ENCODE peak calls at places on chromosomes 1 and 21, in ten cellular contexts. S is CD8-positive, alpha-beta memory T cell; X is cardiac fibroblast; Z is fibroblast of mammary gland; K is AG10803; L is ovary; Q is A549; N is OCI-LY7; J is kidney; F is astrocyte of the spinal cord. U is an unnamed sample.

GRCh38 chr1:204780682-204781081 is 90.0 kb upstream of the NFASC start:
- DNase-seq in F (no peak), L (no peak), J (no peak), Q (no peak), K (no peak), N (no peak), S (no peak), X (no peak), Z (no peak), U (no peak)

GRCh38 chr1:65150583-65151263 is 2.7 kb downstream of the AK4 start:
- DNase-seq in Z (no peak), Q (no peak), S (no peak), N (no peak), F (no peak), J (peak), X (no peak), K (no peak), L (no peak), U (no peak)

GRCh38 chr1:48493970-48494769 is 22.2 kb upstream of the SPATA6 start:
- DNase-seq in K (peak), X (peak), J (no peak), Z (peak), S (no peak), Q (no peak), N (no peak), F (peak), L (peak), U (peak)

GRCh38 chr1:194069168-194069830 is 882.9 kb upstream of the B3GALT2 start:
- DNase-seq in J (no peak), Z (peak), K (no peak), N (no peak), X (peak), Q (no peak), L (no peak), S (no peak), F (no peak), U (peak)

GRCh38 chr1:31239653-31240241 is at the start of gene NKAIN1:
- DNase-seq in J (peak), X (peak), Z (peak), F (no peak), Q (no peak), K (peak), L (no peak), S (no peak), N (no peak), U (no peak)

GRCh38 chr1:213761845-213762407 is 225.8 kb upstream of the PROX1 start:
- DNase-seq in L (no peak), N (no peak), Z (no peak), F (no peak), S (no peak), X (no peak), J (no peak), K (no peak), Q (no peak), U (no peak)

GRCh38 chr21:45040114-45040715 is 34.2 kb upstream of the ADARB1 start:
- DNase-seq in Z (no peak), J (no peak), S (no peak), F (no peak), N (no peak), X (no peak), Q (no peak), K (no peak), L (no peak), U (no peak)

GRCh38 chr1:102919659-102920058 is 188.7 kb downstream of the COL11A1 start:
- DNase-seq in F (peak), Z (peak), L (no peak), X (peak), S (no peak), K (peak), Q (no peak), J (no peak), N (no peak), U (peak)

GRCh38 chr1:41811978-41812852 is 106.5 kb downstream of the HIVEP3 start:
- DNase-seq in K (peak), L (peak), X (peak), F (peak), Q (peak), Z (peak), N (peak), S (peak), J (no peak), U (peak)

GRCh38 chr1:31984419-31985347 is 29.0 kb upstream of the KHDRBS1 start:
- DNase-seq in L (no peak), Z (peak), K (peak), J (no peak), X (peak), Q (no peak), N (peak), F (peak), S (peak), U (peak)

GRCh38 chr1:92356956-92357355 is 58.1 kb downstream of the RPAP2 start:
- DNase-seq in N (no peak), L (no peak), Q (peak), F (peak), J (no peak), K (peak), S (no peak), Z (peak), X (peak), U (peak)

GRCh38 chr1:232952514-232953175 is 2.2 kb downstream of the NTPCR start:
- DNase-seq in S (no peak), F (peak), J (no peak), Q (peak), L (no peak), K (peak), N (peak), Z (peak), X (peak), U (peak)

GRCh38 chr1:56644941-56645662 is at the start of gene PRKAA2:
- DNase-seq in N (no peak), X (peak), F (no peak), L (peak), Q (peak), Z (no peak), K (peak), S (no peak), J (peak), U (no peak)

GRCh38 chr1:66761273-66761672 is 9.0 kb downstream of the DYNLT5 start:
- DNase-seq in J (no peak), L (no peak), F (no peak), K (peak), N (no peak), Z (peak), S (no peak), X (peak), Q (no peak), U (peak)

GRCh38 chr1:200272669-200273068 is 137.2 kb downstream of the ZNF281 start:
- DNase-seq in S (no peak), N (no peak), F (no peak), J (no peak), Z (no peak), X (no peak), K (no peak), L (no peak), Q (no peak), U (no peak)

GRCh38 chr1:62724430-62724829 is 36.2 kb upstream of the DOCK7 start:
- DNase-seq in L (no peak), J (no peak), X (no peak), F (no peak), N (no peak), S (no peak), Q (no peak), K (peak), Z (peak), U (no peak)

GRCh38 chr1:58397187-58397820 is 149.2 kb downstream of the OMA1 start:
- DNase-seq in S (no peak), N (no peak), X (peak), L (no peak), F (peak), J (no peak), Q (peak), Z (peak), K (peak), U (peak)

GRCh38 chr1:169117014-169117413 is 10.5 kb downstream of the ATP1B1 start:
- DNase-seq in S (no peak), F (no peak), X (no peak), L (no peak), Z (no peak), J (no peak), Q (no peak), K (no peak), N (no peak), U (no peak)

GRCh38 chr1:155607708-155608107 is 2.3 kb upstream of the MSTO1 start:
- DNase-seq in S (no peak), F (no peak), K (no peak), L (no peak), Q (peak), N (peak), Z (no peak), J (no peak), X (no peak), U (peak)

GRCh38 chr1:6300342-6301141 is 39.6 kb upstream of the GPR153 start:
- DNase-seq in S (no peak), F (no peak), X (no peak), N (no peak), L (no peak), J (no peak), K (no peak), Z (peak), Q (no peak), U (no peak)

GRCh38 chr1:20594746-20595145 is 5.8 kb downstream of the CDA start:
- DNase-seq in Z (no peak), N (no peak), K (no peak), X (no peak), F (no peak), J (no peak), S (no peak), L (no peak), Q (no peak), U (no peak)

GRCh38 chr1:145695781-145696629 is 11.2 kb downstream of the PDZK1 start:
- DNase-seq in F (no peak), J (no peak), Q (no peak), L (no peak), K (no peak), X (no peak), N (no peak), Z (no peak), S (no peak), U (no peak)

GRCh38 chr1:109466440-109467300 is at the start of gene SYPL2:
- DNase-seq in Z (peak), L (peak), J (peak), S (no peak), K (no peak), N (no peak), Q (peak), F (no peak), X (no peak), U (peak)

GRCh38 chr1:41895552-41895951 is 23.2 kb downstream of the HIVEP3 start:
- DNase-seq in Q (peak), S (no peak), K (no peak), F (no peak), N (no peak), Z (no peak), L (no peak), J (no peak), X (peak), U (no peak)

GRCh38 chr1:204520834-204521709 is 4.9 kb downstream of the MDM4 start:
- DNase-seq in Q (no peak), K (peak), N (peak), F (peak), X (peak), L (no peak), J (no peak), Z (peak), S (peak), U (peak)

GRCh38 chr21:17045214-17045835 is 467.5 kb upstream of the CXADR start:
- DNase-seq in Z (peak), S (no peak), J (no peak), Q (peak), F (peak), X (peak), K (peak), L (no peak), N (peak), U (peak)

GRCh38 chr1:183568176-183569041 is 21.9 kb downstream of the NCF2 start:
- DNase-seq in X (peak), S (no peak), Q (no peak), Z (no peak), J (no peak), K (peak), L (no peak), N (no peak), F (no peak), U (no peak)

GRCh38 chr1:73100216-73100615 is 817.9 kb upstream of the NEGR1 start:
- DNase-seq in K (no peak), S (no peak), F (no peak), Z (no peak), L (no peak), N (no peak), X (no peak), J (no peak), Q (no peak), U (no peak)

GRCh38 chr1:165633624-165634023 is 2.6 kb downstream of the MGST3 start:
- DNase-seq in K (peak), Q (no peak), N (peak), Z (peak), J (no peak), S (no peak), L (no peak), F (peak), X (peak), U (no peak)

GRCh38 chr1:95388041-95388440 is 154.0 kb downstream of the RWDD3 start:
- DNase-seq in F (no peak), X (no peak), Z (no peak), N (no peak), Q (no peak), L (no peak), S (no peak), J (no peak), K (no peak), U (no peak)

GRCh38 chr21:45326169-45326833 is 38.6 kb upstream of the POFUT2 start:
- DNase-seq in J (peak), N (no peak), F (no peak), Q (no peak), X (no peak), K (peak), S (peak), Z (peak), L (peak), U (no peak)

GRCh38 chr1:178160736-178161475 is 67.0 kb downstream of the RASAL2 start:
- DNase-seq in J (no peak), N (no peak), X (no peak), K (no peak), Z (no peak), Q (no peak), S (no peak), F (no peak), L (no peak), U (no peak)

GRCh38 chr1:54053745-54054437 is 483 bp downstream of the TCEANC2 start:
- DNase-seq in F (peak), X (peak), K (peak), L (no peak), J (no peak), N (no peak), S (no peak), Q (no peak), Z (peak), U (peak)

GRCh38 chr1:145751491-145752021 is 32.3 kb downstream of the CD160 start:
- DNase-seq in S (no peak), Z (peak), Q (no peak), J (no peak), K (peak), F (peak), L (no peak), X (peak), N (no peak), U (peak)

GRCh38 chr1:9715536-9716226 is 64.2 kb downstream of the PIK3CD start:
- DNase-seq in F (no peak), S (peak), K (no peak), N (peak), L (no peak), J (peak), Z (no peak), X (no peak), Q (no peak), U (no peak)

GRCh38 chr1:99051611-99052283 is 47.1 kb upstream of the PLPPR5 start:
- DNase-seq in X (no peak), K (no peak), J (peak), Q (no peak), Z (no peak), F (no peak), S (no peak), L (no peak), N (no peak), U (no peak)

DNA sequence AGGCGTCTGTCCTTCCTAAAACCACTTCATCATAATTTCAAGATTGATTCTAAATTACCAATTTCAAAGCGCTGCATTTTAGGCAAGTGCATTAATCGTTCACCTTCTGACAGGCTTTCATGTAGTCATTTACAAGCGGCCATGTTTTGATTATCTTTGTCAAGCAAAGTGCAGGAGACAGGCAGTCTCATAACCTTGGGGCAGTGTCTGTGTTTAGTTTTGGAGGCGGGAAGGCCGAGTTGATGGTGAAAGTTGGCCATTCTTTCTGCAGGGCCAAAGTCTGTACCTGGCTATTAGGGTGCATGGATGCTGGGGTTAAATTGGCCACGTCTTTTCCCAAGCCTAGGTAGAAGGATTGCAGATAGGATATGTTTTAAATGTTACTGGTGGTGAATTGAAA is 2.9 kb downstream of the AGPAT3 start:
- DNase-seq in Q (no peak), J (no peak), N (no peak), F (no peak), X (no peak), Z (no peak), K (no peak), S (no peak), L (no peak), U (no peak)
- H3K4me3 ChIP-seq in Q (no peak), J (no peak), N (no peak), F (no peak), X (no peak), Z (no peak), K (no peak), S (no peak), L (no peak), U (no peak)

GRCh38 chr1:59427784-59428183 is 130.9 kb downstream of the FGGY start:
- DNase-seq in S (no peak), Q (no peak), K (no peak), X (no peak), Z (no peak), F (no peak), J (no peak), N (no peak), L (no peak), U (no peak)

GRCh38 chr1:59429651-59430050 is 132.8 kb downstream of the FGGY start:
- DNase-seq in X (no peak), S (no peak), N (no peak), Q (no peak), Z (no peak), K (no peak), J (no peak), L (no peak), F (no peak), U (no peak)

GRCh38 chr1:59428828-59429227 is 131.9 kb downstream of the FGGY start:
- DNase-seq in X (no peak), K (no peak), J (no peak), S (no peak), N (no peak), Q (no peak), F (no peak), Z (no peak), L (no peak), U (no peak)

GRCh38 chr1:59422921-59423575 is 126.2 kb downstream of the FGGY start:
- DNase-seq in N (no peak), F (no peak), Q (no peak), S (no peak), K (peak), L (peak), J (peak), Z (peak), X (peak), U (peak)

DNA sequence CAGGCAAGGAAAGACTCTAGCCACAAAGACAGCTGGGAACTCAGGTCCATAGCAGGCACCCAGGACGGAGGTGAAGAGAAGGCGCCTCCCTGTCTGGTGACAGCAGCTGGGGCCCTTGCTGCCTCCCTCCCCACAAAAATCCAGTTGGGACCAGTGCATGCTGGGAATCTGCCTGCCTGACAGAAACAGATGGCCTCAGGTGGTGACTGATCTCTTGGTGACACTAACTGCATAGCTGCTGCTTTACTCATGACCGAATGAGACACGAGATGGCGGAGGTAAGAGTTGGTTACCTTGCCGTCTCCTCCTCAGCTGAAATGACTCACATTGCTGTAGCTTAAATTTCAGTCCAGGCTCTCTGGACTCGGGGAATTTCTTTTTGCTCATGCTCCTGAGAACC is 130.3 kb downstream of the FGGY start:
- DNase-seq in L (no peak), N (no peak), Q (peak), Z (peak), J (peak), S (no peak), X (peak), K (peak), F (no peak), U (no peak)
- H3K4me3 ChIP-seq in L (no peak), N (no peak), Q (no peak), Z (no peak), J (no peak), S (no peak), X (no peak), K (no peak), F (no peak), U (no peak)

GRCh38 chr1:225980005-225980404 is 19.1 kb downstream of the SDE2 start:
- DNase-seq in K (no peak), J (no peak), Q (no peak), Z (no peak), L (no peak), S (no peak), F (no peak), N (no peak), X (no peak), U (no peak)

GRCh38 chr1:225974454-225974853 is 24.7 kb downstream of the SDE2 start:
- DNase-seq in S (no peak), Z (no peak), K (no peak), F (no peak), Q (no peak), N (no peak), J (no peak), X (no peak), L (no peak), U (no peak)

GRCh38 chr1:225981714-225982113 is 17.4 kb downstream of the SDE2 start:
- DNase-seq in N (no peak), J (no peak), F (no peak), K (no peak), L (no peak), S (no peak), Q (peak), X (no peak), Z (peak), U (no peak)

GRCh38 chr1:225977937-225978748 is 21.0 kb downstream of the SDE2 start:
- DNase-seq in F (no peak), Q (no peak), Z (peak), N (peak), J (no peak), S (no peak), K (no peak), X (no peak), L (no peak), U (no peak)

GRCh38 chr1:225979421-225979820 is 19.7 kb downstream of the SDE2 start:
- DNase-seq in Q (no peak), F (no peak), X (no peak), L (no peak), J (no peak), Z (no peak), N (no peak), S (no peak), K (no peak), U (no peak)
- H3K4me3 ChIP-seq in Q (no peak), F (no peak), X (no peak), L (no peak), J (no peak), Z (no peak), N (no peak), S (no peak), K (no peak), U (no peak)

GRCh38 chr21:41168391-41169257 is 664 bp downstream of the BACE2 start:
- DNase-seq in L (peak), Q (peak), S (no peak), Z (peak), X (peak), K (peak), J (peak), N (no peak), F (peak), U (peak)
- H3K4me3 ChIP-seq in L (peak), Q (peak), S (no peak), Z (peak), X (peak), K (peak), J (peak), N (no peak), F (peak), U (peak)

GRCh38 chr21:42757422-42757821 is 104.0 kb downstream of the PDE9A start:
- DNase-seq in L (no peak), X (no peak), F (no peak), Q (no peak), S (no peak), Z (no peak), N (no peak), K (no peak), J (no peak), U (no peak)
- H3K4me3 ChIP-seq in L (no peak), X (no peak), F (no peak), Q (no peak), S (no peak), Z (no peak), N (no peak), K (no peak), J (no peak), U (no peak)

DNA sequence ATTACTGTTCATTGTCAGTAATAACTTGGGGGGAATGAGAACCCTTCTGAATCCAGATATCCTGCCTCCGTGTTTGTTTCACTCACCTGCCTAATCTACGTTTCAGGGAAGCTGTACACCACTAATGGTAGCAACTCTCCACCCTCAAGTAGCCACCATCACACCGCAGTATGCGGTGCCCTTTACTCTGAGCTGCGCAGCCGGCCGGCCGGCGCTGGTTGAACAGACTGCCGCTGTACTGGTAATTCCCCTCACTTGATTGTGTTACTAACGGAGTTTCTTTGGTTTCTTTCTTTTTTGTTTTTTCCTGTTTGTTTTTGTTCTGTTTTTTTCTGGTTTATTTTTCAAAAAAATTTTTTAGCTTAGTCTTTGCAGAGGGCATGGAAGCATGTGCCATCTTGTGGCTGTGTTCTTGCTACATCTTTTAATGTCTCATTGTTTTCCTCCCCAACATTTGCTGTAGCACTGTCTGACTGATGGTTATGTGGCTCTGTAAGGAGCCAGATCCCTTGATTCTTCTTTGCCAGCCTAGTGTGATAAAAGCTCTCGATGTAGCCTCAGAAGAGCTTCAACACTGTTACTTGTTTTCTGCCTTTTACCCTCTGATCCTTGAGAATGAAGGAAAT is 15.9 kb upstream of the OLFML3 start:
- DNase-seq in N (peak), S (no peak), K (peak), Z (no peak), L (no peak), F (no peak), X (peak), J (no peak), Q (no peak), U (no peak)
- H3K4me3 ChIP-seq in N (no peak), S (no peak), K (no peak), Z (no peak), L (no peak), F (no peak), X (no peak), J (no peak), Q (no peak), U (no peak)